ENCODE peak calls at places on chromosome 19, in ten cellular contexts. X, U, I, G, K, T, V, J, A and D are unnamed samples.

GRCh38 chr19:32902448-32902847 is 32.9 kb upstream of the SLC7A9 start:
- DNase-seq in X (no peak), U (no peak), I (no peak), G (no peak), K (no peak), T (no peak), V (no peak), J (peak), A (peak), D (no peak)

GRCh38 chr19:6065685-6066365 is 44.5 kb downstream of the RFX2 start:
- DNase-seq in X (no peak), U (no peak), I (peak), G (peak), K (peak), T (peak), V (no peak), J (peak), A (peak), D (no peak)

GRCh38 chr19:42203700-42204099 is 13.8 kb downstream of the DEDD2 start:
- DNase-seq in X (no peak), U (no peak), I (no peak), G (no peak), K (no peak), T (no peak), V (no peak), J (no peak), A (no peak), D (no peak)

GRCh38 chr19:18697680-18698079 is 14.2 kb downstream of the CRTC1 start:
- DNase-seq in X (no peak), U (no peak), I (no peak), G (no peak), K (peak), T (no peak), V (no peak), J (no peak), A (no peak), D (peak)

GRCh38 chr19:11345122-11345752 is 831 bp downstream of the TMEM205 start:
- DNase-seq in X (no peak), U (no peak), I (no peak), G (no peak), K (no peak), T (no peak), V (no peak), J (no peak), A (no peak), D (no peak)

GRCh38 chr19:34999498-35000337 is at the start of gene GRAMD1A:
- DNase-seq in X (peak), U (peak), I (peak), G (peak), K (no peak), T (peak), V (peak), J (peak), A (peak), D (peak)

GRCh38 chr19:53196777-53197396 is 3.7 kb upstream of the ZNF665 start:
- DNase-seq in X (peak), U (no peak), I (peak), G (peak), K (peak), T (peak), V (peak), J (peak), A (peak), D (peak)

GRCh38 chr19:50427997-50428425 is 4.7 kb upstream of the MYBPC2 start:
- DNase-seq in X (no peak), U (no peak), I (peak), G (peak), K (no peak), T (no peak), V (no peak), J (peak), A (peak), D (no peak)

GRCh38 chr19:41941410-41942202 is 13.4 kb upstream of the ERFL start:
- DNase-seq in X (no peak), U (no peak), I (no peak), G (no peak), K (no peak), T (no peak), V (no peak), J (no peak), A (no peak), D (no peak)

GRCh38 chr19:50835785-50836542 is 2.6 kb upstream of the KLK15 start:
- DNase-seq in X (peak), U (no peak), I (peak), G (peak), K (peak), T (peak), V (peak), J (peak), A (peak), D (peak)

GRCh38 chr19:33191501-33191900 is 2.6 kb upstream of the LRP3 start:
- DNase-seq in X (no peak), U (no peak), I (no peak), G (no peak), K (no peak), T (no peak), V (no peak), J (no peak), A (no peak), D (no peak)

GRCh38 chr19:55005684-55006488 is 32.2 kb downstream of the GP6 start:
- DNase-seq in X (no peak), U (no peak), I (peak), G (peak), K (no peak), T (peak), V (peak), J (peak), A (no peak), D (peak)

GRCh38 chr19:57648336-57649003 is 15.5 kb downstream of the ZNF211 start:
- DNase-seq in X (no peak), U (peak), I (no peak), G (no peak), K (no peak), T (no peak), V (no peak), J (no peak), A (no peak), D (peak)

GRCh38 chr19:13881692-13882418 is 4.9 kb downstream of the NANOS3 start:
- DNase-seq in X (no peak), U (no peak), I (peak), G (peak), K (no peak), T (peak), V (no peak), J (no peak), A (no peak), D (no peak)

GRCh38 chr19:33063356-33064116 is 1.2 kb downstream of the RHPN2 start:
- DNase-seq in X (no peak), U (peak), I (no peak), G (no peak), K (peak), T (no peak), V (no peak), J (peak), A (peak), D (no peak)

GRCh38 chr19:51653162-51653561 is 6.5 kb upstream of the SIGLEC14 start:
- DNase-seq in X (no peak), U (no peak), I (no peak), G (no peak), K (no peak), T (no peak), V (no peak), J (no peak), A (no peak), D (no peak)

GRCh38 chr19:42386974-42387707 is 3.0 kb downstream of the CNFN start:
- DNase-seq in X (peak), U (peak), I (peak), G (peak), K (peak), T (peak), V (peak), J (peak), A (peak), D (peak)

GRCh38 chr19:52896431-52897148 is 845 bp downstream of the ZNF320 start:
- DNase-seq in X (peak), U (no peak), I (no peak), G (peak), K (peak), T (no peak), V (peak), J (peak), A (peak), D (no peak)

GRCh38 chr19:3003046-3003445 is 25.7 kb downstream of the TLE6 start:
- DNase-seq in X (no peak), U (no peak), I (no peak), G (no peak), K (no peak), T (no peak), V (no peak), J (no peak), A (no peak), D (no peak)

GRCh38 chr19:33673996-33674395 is 52.2 kb downstream of the CHST8 start:
- DNase-seq in X (no peak), U (no peak), I (no peak), G (no peak), K (no peak), T (no peak), V (no peak), J (no peak), A (no peak), D (peak)